ENCODE peak calls at places on chromosomes 7 and 10, in eight cellular contexts. O, J, I, W, H, D, V and U are unnamed samples.

GRCh38 chr7:82562716-82563404 is 119.3 kb upstream of the CACNA2D1 start:
- DNase-seq in I (peak), D (no peak), J (peak), O (no peak), H (no peak), V (peak), W (no peak), U (no peak)

GRCh38 chr7:67754651-67755050 is 758.0 kb downstream of the TYW1 start:
- DNase-seq in J (peak), O (no peak), D (no peak), W (no peak), V (no peak), I (peak), H (no peak), U (no peak)

GRCh38 chr10:79293841-79294705 is 53.2 kb upstream of the PPIF start:
- DNase-seq in I (peak), W (no peak), J (peak), O (no peak), V (peak), D (no peak), H (no peak), U (peak)

GRCh38 chr7:111532625-111533024 is 29.7 kb downstream of the IMMP2L start:
- DNase-seq in J (no peak), V (peak), D (no peak), I (no peak), H (no peak), W (peak), O (no peak), U (no peak)

GRCh38 chr7:28126047-28127041 is 54.3 kb downstream of the JAZF1 start:
- DNase-seq in V (peak), W (no peak), H (no peak), D (no peak), I (no peak), O (no peak), J (peak), U (no peak)

GRCh38 chr7:156691764-156692163 is 51.2 kb downstream of the RNF32 start:
- DNase-seq in D (no peak), W (no peak), I (no peak), J (no peak), O (no peak), H (no peak), V (no peak), U (no peak)

GRCh38 chr10:44731271-44731670 is 179.9 kb upstream of the TMEM72 start:
- DNase-seq in J (no peak), O (no peak), I (no peak), W (no peak), D (no peak), H (no peak), V (no peak), U (no peak)

GRCh38 chr10:108755661-108756060 is 1167.7 kb downstream of the XPNPEP1 start:
- DNase-seq in V (no peak), H (no peak), W (no peak), J (no peak), O (no peak), D (no peak), I (peak), U (no peak)

GRCh38 chr7:151238924-151239836 is 6.9 kb downstream of the CHPF2 start:
- DNase-seq in H (no peak), J (no peak), V (no peak), W (no peak), O (no peak), I (no peak), D (no peak), U (no peak)

GRCh38 chr7:15828881-15829280 is 142.4 kb upstream of the MEOX2 start:
- DNase-seq in I (no peak), W (no peak), D (no peak), J (peak), V (no peak), O (no peak), H (no peak), U (no peak)

GRCh38 chr10:29615195-29615594 is 19.6 kb downstream of the SVIL start:
- DNase-seq in D (no peak), J (no peak), V (no peak), H (no peak), W (no peak), I (no peak), O (no peak), U (no peak)

GRCh38 chr10:72814134-72814790 is 79.3 kb upstream of the OIT3 start:
- DNase-seq in O (no peak), D (no peak), V (peak), I (no peak), W (no peak), J (no peak), H (no peak), U (no peak)

GRCh38 chr10:129759214-129760002 is 204.7 kb downstream of the EBF3 start:
- DNase-seq in V (no peak), D (no peak), I (no peak), W (peak), O (no peak), J (no peak), H (no peak), U (no peak)

GRCh38 chr7:30349170-30349569 is 64.8 kb downstream of the ZNRF2 start:
- DNase-seq in I (no peak), V (no peak), D (peak), H (no peak), O (no peak), W (no peak), J (no peak), U (no peak)

GRCh38 chr10:22573820-22574569 is 140.4 kb downstream of the PIP4K2A start:
- DNase-seq in J (no peak), W (no peak), H (peak), O (no peak), V (peak), I (peak), D (peak), U (no peak)

GRCh38 chr7:98038731-98039130 is 48.7 kb upstream of the OCM2 start:
- DNase-seq in I (no peak), D (no peak), W (no peak), H (no peak), O (no peak), V (no peak), J (no peak), U (no peak)

GRCh38 chr7:48094861-48095293 is 5.8 kb downstream of the UPP1 start:
- DNase-seq in O (no peak), D (no peak), W (no peak), V (peak), J (peak), I (peak), H (no peak), U (no peak)

GRCh38 chr10:107740962-107741690 is 576.6 kb upstream of the SORCS1 start:
- DNase-seq in O (no peak), I (peak), V (peak), H (peak), W (no peak), J (no peak), D (no peak), U (no peak)